ENCODE peak calls at places on chromosomes 4 and X, in ten cellular contexts. M is right lobe of liver, C is IMR-90, S is testis, I is heart left ventricle, P is breast epithelium, Y is body of pancreas, W is lower leg skin, A is K562, E is H54. O is an unnamed sample.
A peak's percentile ranks its signal among the peaks of the same experiment; 100 is the strongest.

GRCh38 chr4:61507091-61507490 is 307.0 kb downstream of the ADGRL3 start:
- DNase-seq in P (no peak), I (no peak), M (no peak), W (no peak), A (no peak), Y (no peak), S (no peak), C (no peak), E (no peak), O (no peak)

GRCh38 chr4:163048447-163048846 is 118.2 kb downstream of the NAF1 start:
- DNase-seq in E (no peak), Y (peak; percentile 13), S (peak; percentile 60), M (no peak), C (peak; percentile 19), A (peak; percentile 25), W (no peak), P (no peak), I (no peak), O (peak; percentile 34)

GRCh38 chr4:102390438-102390837 is 45.2 kb upstream of the SLC39A8 start:
- DNase-seq in C (no peak), E (no peak), Y (no peak), W (no peak), S (no peak), M (no peak), P (no peak), A (no peak), I (no peak), O (no peak)

GRCh38 chr4:26404597-26405323 is 83.9 kb downstream of the RBPJ start:
- DNase-seq in A (peak; percentile 23), E (no peak), W (no peak), I (no peak), Y (no peak), P (no peak), M (no peak), C (no peak), S (no peak), O (no peak)

GRCh38 chrX:70480660-70481018 is 36.0 kb downstream of the DLG3 start:
- DNase-seq in P (no peak), A (no peak), W (no peak), E (no peak), C (no peak), M (no peak), I (peak; percentile 46), Y (no peak), S (peak; percentile 43), O (no peak)

GRCh38 chr4:56330691-56331090 is 56.6 kb downstream of the AASDH start:
- DNase-seq in A (no peak), E (no peak), S (no peak), I (no peak), W (no peak), Y (no peak), C (peak; percentile 31), P (no peak), M (no peak), O (no peak)

GRCh38 chr4:157898836-157899605 is 273.8 kb downstream of the GASK1B start:
- DNase-seq in E (no peak), W (no peak), P (no peak), S (no peak), M (no peak), C (no peak), I (no peak), Y (no peak), A (no peak), O (no peak)

GRCh38 chr4:139454111-139454600 is at the start of gene RAB33B:
- DNase-seq in I (no peak), C (peak; percentile 86), P (no peak), S (no peak), E (no peak), W (no peak), Y (no peak), A (peak; percentile 14), M (no peak), O (no peak)

GRCh38 chr4:37225778-37226177 is 18.8 kb upstream of the NWD2 start:
- DNase-seq in Y (no peak), A (no peak), I (no peak), E (no peak), M (no peak), S (no peak), C (no peak), W (no peak), P (no peak), O (no peak)

GRCh38 chr4:110897779-110898178 is 274.9 kb upstream of the PITX2 start:
- DNase-seq in I (no peak), C (no peak), Y (no peak), P (no peak), A (no peak), W (no peak), M (no peak), S (no peak), E (no peak), O (no peak)

GRCh38 chr4:182286035-182286434 is 42.8 kb downstream of the TENM3 start:
- DNase-seq in A (no peak), P (no peak), E (peak; percentile 12), I (no peak), Y (no peak), C (peak; percentile 54), S (no peak), W (peak; percentile 53), M (no peak), O (no peak)

GRCh38 chr4:148116971-148117370 is 325.2 kb downstream of the NR3C2 start:
- DNase-seq in I (no peak), Y (no peak), E (no peak), S (no peak), A (no peak), C (no peak), P (no peak), M (no peak), W (no peak), O (no peak)

GRCh38 chrX:24475480-24475879 is 10.4 kb downstream of the PDK3 start:
- DNase-seq in C (no peak), A (no peak), M (no peak), Y (no peak), W (no peak), I (no peak), S (no peak), E (no peak), P (no peak), O (peak; percentile 21)

DNA sequence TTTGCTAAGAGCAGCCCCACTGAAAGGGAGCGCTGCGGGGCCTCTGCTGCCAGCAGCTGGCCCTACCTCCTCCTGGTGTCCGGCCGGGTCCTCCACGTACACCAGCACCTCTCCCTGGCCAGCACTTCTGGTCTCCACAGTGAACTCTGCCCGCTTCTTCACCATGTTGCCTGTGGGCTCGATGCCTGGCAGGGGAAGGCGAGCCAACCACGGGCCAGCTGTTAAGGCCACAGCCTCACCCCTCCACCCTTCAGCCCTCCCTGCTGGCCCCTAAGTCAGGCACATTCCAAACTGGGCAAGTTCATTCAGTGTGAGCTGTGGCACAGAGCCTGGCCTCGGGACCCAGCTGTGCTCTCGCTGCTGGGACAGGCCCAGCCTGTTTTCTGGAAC is 7.8 kb downstream of the FLNA start:
- DNase-seq in Y (no peak), S (no peak), M (no peak), C (no peak), I (peak; percentile 62), E (no peak), W (no peak), P (no peak), A (no peak), O (no peak)
- TF ChIP-seq POLR2A in Y (no peak), S (no peak), M (no peak), C (no peak), I (no peak), E (no peak), W (no peak), P (no peak), A (peak; percentile 22), O (no peak)

GRCh38 chrX:41051303-41051702 is 33.9 kb upstream of the USP9X start:
- DNase-seq in P (no peak), Y (no peak), C (no peak), E (no peak), W (no peak), M (no peak), I (no peak), S (no peak), A (no peak), O (no peak)
- TF ChIP-seq POLR2A in P (no peak), Y (no peak), C (no peak), E (no peak), W (no peak), M (no peak), I (no peak), S (no peak), A (no peak), O (no peak)

GRCh38 chrX:46912098-46912672 is at the start of gene JADE3:
- DNase-seq in P (peak; percentile 70), A (peak; percentile 70), I (peak; percentile 78), M (peak; percentile 87), W (peak; percentile 92), Y (peak; percentile 79), E (peak; percentile 26), S (peak; percentile 83), C (peak; percentile 56), O (peak; percentile 49)
- TF ChIP-seq POLR2A in P (no peak), A (no peak), I (no peak), M (peak; percentile 35), W (no peak), Y (peak; percentile 51), E (peak; percentile 16), S (no peak), C (no peak), O (no peak)

DNA sequence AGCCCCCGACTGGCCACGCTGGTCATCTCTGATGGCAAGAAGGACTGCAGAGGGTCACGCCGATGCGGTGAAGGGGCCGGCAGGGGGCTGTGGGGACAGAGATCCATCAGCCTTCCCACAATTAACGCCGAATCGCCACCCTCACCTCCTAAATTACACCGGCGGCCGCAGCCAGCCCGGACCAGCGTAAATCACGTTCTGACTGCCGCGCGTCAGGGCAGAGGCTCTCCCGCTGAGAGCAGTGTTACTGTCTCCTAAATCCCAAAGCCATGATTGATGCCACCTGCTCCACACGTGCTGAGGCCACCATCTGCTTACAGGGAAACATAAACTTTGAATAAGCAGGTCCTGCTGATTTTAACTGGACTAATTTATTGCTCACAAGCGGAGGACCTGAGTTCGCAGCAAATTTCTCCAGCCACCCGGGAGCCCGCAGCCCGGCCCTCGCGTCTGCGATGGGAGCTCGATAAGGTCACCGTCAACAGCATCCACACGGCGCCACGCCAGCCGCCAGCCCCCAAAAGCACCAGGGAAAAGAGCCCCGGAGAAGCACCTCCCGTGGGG is 127.3 kb upstream of the NKX1-1 start:
- DNase-seq in E (no peak), C (peak; percentile 2), P (no peak), I (no peak), M (peak; percentile 44), S (no peak), Y (no peak), A (no peak), W (no peak), O (no peak)
- TF ChIP-seq POLR2A in E (no peak), C (no peak), P (no peak), I (no peak), M (no peak), S (no peak), Y (no peak), A (no peak), W (no peak), O (no peak)

GRCh38 chrX:1598876-1599790 is 7.7 kb downstream of the AKAP17A start:
- DNase-seq in P (no peak), S (no peak), C (no peak), Y (no peak), E (no peak), A (no peak), W (peak; percentile 52), M (no peak), I (no peak), O (no peak)
- TF ChIP-seq POLR2A in P (no peak), S (no peak), C (no peak), Y (no peak), E (no peak), A (no peak), W (no peak), M (no peak), I (no peak), O (no peak)

O was measured in erythroblast.